ENCODE peak calls at places on chromosomes 1 and 21, in ten cellular contexts. Q is upper lobe of right lung; C is lower lobe of right lung; U is IMR-90; F is neural progenitor cell; G is esophagus squamous epithelium; W is fibroblast of lung; K is PC-9; Y is Panc1; M is naive thymus-derived CD4-positive, alpha-beta T cell. J is an unnamed sample. For H3K4me1, the result is how much of the 10 kb centered on the place peaks cover.

GRCh38 chr1:216627252-216627651 is 96.0 kb downstream of the ESRRG start:
- DNase-seq in Q (no peak), C (no peak), U (no peak), F (no peak), G (no peak), W (no peak), K (no peak), Y (no peak), M (no peak), J (no peak)

GRCh38 chr1:25737151-25737550 is 62.8 kb upstream of the SELENON start:
- DNase-seq in Q (peak), C (no peak), U (no peak), F (no peak), G (no peak), W (no peak), K (no peak), Y (no peak), M (no peak), J (no peak)

GRCh38 chr1:112557385-112557784 is 48.6 kb downstream of the WNT2B start:
- DNase-seq in Q (no peak), C (no peak), U (peak), F (no peak), G (no peak), W (peak), K (no peak), Y (no peak), M (no peak), J (no peak)

GRCh38 chr1:166479052-166479631 is 312.3 kb upstream of the FAM78B start:
- DNase-seq in Q (no peak), C (no peak), U (peak), F (peak), G (no peak), W (peak), K (peak), Y (peak), M (no peak), J (peak)

GRCh38 chr21:28605138-28605537 is 387.5 kb downstream of the LTN1 start:
- DNase-seq in Q (no peak), C (no peak), U (no peak), F (no peak), G (no peak), W (no peak), K (no peak), Y (no peak), M (peak), J (no peak)

GRCh38 chr1:167575649-167576048 is 22.1 kb upstream of the CREG1 start:
- DNase-seq in Q (no peak), C (no peak), U (no peak), F (no peak), G (no peak), W (no peak), K (no peak), Y (no peak), M (no peak), J (no peak)

GRCh38 chr1:111202366-111202706 is 1.9 kb upstream of the DENND2D start:
- DNase-seq in Q (no peak), C (no peak), U (no peak), F (no peak), G (no peak), W (no peak), K (peak), Y (no peak), M (no peak), J (no peak)

GRCh38 chr1:201311356-201312011 is 28.2 kb downstream of the PKP1 start:
- DNase-seq in Q (no peak), C (peak), U (no peak), F (no peak), G (no peak), W (no peak), K (no peak), Y (no peak), M (no peak), J (no peak)

GRCh38 chr1:47814592-47815436 is 182.4 kb downstream of the TRABD2B start:
- DNase-seq in Q (no peak), C (no peak), U (no peak), F (no peak), G (no peak), W (no peak), K (no peak), Y (no peak), M (no peak), J (no peak)

GRCh38 chr1:203538726-203539125 is 44.8 kb downstream of the OPTC start:
- DNase-seq in Q (peak), C (no peak), U (no peak), F (no peak), G (no peak), W (no peak), K (no peak), Y (no peak), M (no peak), J (no peak)

GRCh38 chr1:203536575-203536974 is 42.6 kb downstream of the OPTC start:
- DNase-seq in Q (peak), C (no peak), U (peak), F (no peak), G (no peak), W (no peak), K (no peak), Y (no peak), M (no peak), J (no peak)

GRCh38 chr1:203536981-203537455 is 43.1 kb downstream of the OPTC start:
- DNase-seq in Q (peak), C (peak), U (peak), F (no peak), G (no peak), W (peak), K (peak), Y (no peak), M (no peak), J (no peak)

GRCh38 chr1:203539831-203540546 is 46.0 kb downstream of the OPTC start:
- DNase-seq in Q (peak), C (no peak), U (peak), F (no peak), G (no peak), W (no peak), K (no peak), Y (no peak), M (no peak), J (no peak)

DNA sequence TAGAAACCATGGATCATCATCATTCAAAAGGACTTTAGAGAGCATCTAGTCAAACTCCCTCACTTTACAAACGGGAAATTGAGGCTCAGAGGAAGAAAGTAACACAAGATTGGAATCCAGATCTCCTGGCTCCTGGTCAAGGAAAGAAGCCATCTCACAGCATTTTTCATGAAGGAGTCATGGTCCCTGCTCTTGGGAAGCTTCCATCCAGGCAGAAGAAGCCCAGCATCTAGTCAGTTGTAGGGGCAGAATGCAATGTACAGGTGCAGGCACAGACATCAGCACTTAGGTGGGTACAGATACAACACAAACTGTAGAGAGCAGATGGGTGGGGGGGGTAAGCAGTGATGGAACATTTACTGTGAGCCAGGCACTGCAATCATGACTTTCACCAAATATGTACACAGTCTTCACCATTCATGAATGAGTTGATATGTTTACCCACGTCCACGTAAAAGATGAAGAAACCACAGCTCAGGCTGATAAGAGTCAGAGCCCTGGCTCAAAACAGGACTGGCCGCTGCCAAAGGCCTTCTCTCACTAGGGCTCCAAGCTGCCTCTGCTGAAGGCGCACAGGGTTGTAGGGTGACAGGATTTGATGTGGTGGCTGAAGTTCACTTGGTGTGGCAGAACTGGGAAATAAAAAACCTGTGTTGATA is 44.0 kb downstream of the OPTC start:
- DNase-seq in Q (peak), C (peak), U (peak), F (no peak), G (no peak), W (peak), K (peak), Y (no peak), M (no peak), J (no peak)
- H3K27ac ChIP-seq in Q (peak), C (peak), U (peak), F (no peak), G (no peak), W (peak), K (peak), Y (no peak), M (no peak), J (peak)

DNA sequence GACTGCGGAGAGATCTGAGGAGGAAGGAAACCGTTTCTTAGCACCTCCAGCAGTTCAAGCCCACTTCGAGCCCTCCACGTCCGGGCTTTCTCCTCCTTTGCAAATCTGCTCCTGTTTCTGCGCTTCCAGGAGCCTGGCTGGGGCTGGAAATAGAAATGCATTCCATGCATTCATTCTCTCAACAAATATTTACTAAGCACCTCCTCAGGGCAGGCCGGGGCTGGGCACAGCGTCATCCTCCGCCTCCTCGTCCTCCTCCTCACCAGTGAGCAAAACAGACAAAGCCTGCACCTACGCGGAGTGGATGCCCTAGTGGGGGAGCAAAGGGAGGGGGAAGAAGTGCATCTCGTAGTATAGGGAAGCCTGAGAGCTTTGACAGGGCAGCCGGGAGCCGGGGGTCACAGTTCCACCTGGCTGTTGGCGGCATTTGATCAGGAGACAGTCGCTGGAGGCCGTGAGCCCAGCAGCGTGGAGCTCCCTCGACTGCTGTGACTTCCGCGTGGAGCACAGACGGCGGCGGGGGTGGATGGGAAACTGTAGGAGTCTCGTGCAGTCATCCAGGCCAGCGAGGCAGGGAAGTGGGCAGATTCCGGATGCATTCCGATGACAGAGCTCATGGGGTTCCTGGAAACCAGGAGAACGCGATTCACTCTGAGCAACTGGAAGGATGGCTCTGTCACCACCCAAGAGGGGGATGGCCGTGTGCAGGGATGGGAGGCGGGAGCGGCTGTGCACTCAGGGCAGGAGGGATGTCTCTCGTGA is 93.4 kb downstream of the SIK1 start:
- DNase-seq in Q (peak), C (peak), U (peak), F (peak), G (no peak), W (peak), K (peak), Y (no peak), M (no peak), J (peak)
- H3K4me1 ChIP-seq in Q (under half), C (under half), U (under half), F (under half), G (under half), W (under half), K (under half), Y (under half), M (under half), J (under half)

DNA sequence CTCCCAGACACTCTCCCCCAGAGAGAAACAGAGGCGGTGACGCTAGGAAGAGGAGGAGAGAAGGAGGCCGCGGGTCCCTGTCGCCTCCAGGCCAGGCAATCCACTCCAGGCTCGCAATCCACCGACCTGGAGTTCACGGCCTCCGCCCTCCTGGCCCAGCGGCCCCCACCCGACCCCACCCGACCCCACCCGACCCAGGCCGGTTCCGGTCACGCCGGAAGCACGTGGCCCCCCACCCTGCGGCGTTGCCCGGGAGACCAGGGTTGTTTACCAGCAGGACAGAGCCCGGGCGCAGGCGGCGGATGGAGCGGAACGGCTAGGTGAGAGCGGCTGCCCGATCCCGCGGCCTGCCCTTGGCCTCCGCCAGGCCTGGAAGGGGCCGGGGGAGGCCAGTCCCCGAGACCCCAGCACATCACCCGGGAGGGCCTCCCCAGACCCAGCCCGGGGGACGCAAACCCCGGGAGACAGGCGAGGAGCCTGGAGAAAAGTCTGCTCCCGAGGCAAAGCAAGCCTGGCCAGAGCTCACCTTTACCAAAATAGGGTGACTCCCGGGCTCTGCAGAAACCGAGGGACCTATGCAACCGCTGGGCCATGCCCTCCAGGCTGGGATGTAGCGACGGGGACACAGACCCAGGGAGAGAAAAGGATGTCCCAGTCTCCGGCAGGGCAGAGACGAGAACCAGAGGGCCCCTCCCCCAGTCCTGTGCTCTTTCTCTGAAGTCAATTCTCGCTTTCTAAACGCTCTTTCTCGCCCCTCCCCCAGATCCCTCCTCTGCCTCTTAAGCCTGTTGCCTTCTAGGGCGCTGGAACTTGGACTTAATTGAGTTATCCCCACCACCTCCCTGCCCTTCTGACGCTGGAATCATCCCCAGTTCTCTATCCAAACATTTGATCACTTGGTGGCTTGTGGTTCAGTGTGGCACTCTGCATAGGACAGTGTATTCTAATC is at the start of the genes PLA2G2C and UBXN10:
- DNase-seq in Q (peak), C (peak), U (no peak), F (peak), G (no peak), W (no peak), K (peak), Y (no peak), M (peak), J (peak)
- H3K4me3 ChIP-seq in Q (peak), C (peak), U (no peak), F (peak), G (peak), W (peak), K (peak), Y (peak), M (peak), J (peak)

DNA sequence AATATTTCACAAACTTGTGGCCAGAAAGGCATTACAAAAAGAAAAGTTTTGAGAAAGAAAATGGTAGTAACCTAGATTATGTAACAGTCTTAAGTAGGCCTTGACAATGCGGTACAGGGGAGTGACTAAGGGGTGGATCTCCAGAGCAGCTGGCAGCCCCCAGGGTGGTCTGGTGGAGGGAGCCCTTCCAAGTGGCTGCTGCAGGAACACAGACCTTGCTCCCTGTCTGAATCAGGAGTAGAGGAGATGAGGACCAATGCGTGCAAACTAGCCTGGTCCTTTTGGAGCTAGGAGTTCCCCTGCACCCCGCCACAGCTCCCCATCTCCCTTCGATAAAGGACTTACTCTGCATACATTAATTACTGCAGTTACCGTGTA is 189.0 kb downstream of the NFIA start:
- DNase-seq in Q (no peak), C (no peak), U (no peak), F (peak), G (no peak), W (no peak), K (no peak), Y (no peak), M (no peak), J (no peak)
- H3K27ac ChIP-seq in Q (no peak), C (no peak), U (no peak), F (no peak), G (no peak), W (no peak), K (no peak), Y (no peak), M (no peak), J (no peak)

GRCh38 chr1:234722267-234722704 is 112.3 kb upstream of the IRF2BP2 start:
- DNase-seq in Q (no peak), C (no peak), U (no peak), F (no peak), G (no peak), W (no peak), K (no peak), Y (no peak), M (no peak), J (no peak)

GRCh38 chr1:234720709-234721436 is 110.9 kb upstream of the IRF2BP2 start:
- DNase-seq in Q (no peak), C (no peak), U (no peak), F (no peak), G (no peak), W (no peak), K (no peak), Y (no peak), M (no peak), J (no peak)

GRCh38 chr1:234721476-234722266 is 111.7 kb upstream of the IRF2BP2 start:
- DNase-seq in Q (no peak), C (no peak), U (peak), F (no peak), G (no peak), W (peak), K (no peak), Y (no peak), M (no peak), J (peak)

GRCh38 chr1:234724517-234725176 is 114.7 kb upstream of the IRF2BP2 start:
- DNase-seq in Q (peak), C (peak), U (no peak), F (peak), G (no peak), W (no peak), K (no peak), Y (no peak), M (no peak), J (peak)

GRCh38 chr1:234722904-234723588 is 113.1 kb upstream of the IRF2BP2 start:
- DNase-seq in Q (peak), C (no peak), U (peak), F (no peak), G (peak), W (peak), K (no peak), Y (no peak), M (no peak), J (peak)
- H3K4me1 ChIP-seq in Q (half or more), C (half or more), U (half or more), F (half or more), G (half or more), W (under half), K (half or more), Y (half or more), M (under half), J (half or more)

J was measured in left ventricle myocardium inferior.